ENCODE peak calls at places on chromosomes 3 and 15, in six cellular contexts. A, H, L, W, V and U are unnamed samples.

GRCh38 chr3:189137416-189137815 is 34.4 kb upstream of the TPRG1 start:
- DNase-seq in A (peak; percentile 14), H (no peak), L (no peak), W (no peak), V (no peak), U (no peak)

GRCh38 chr3:17645074-17645698 is 97.2 kb downstream of the TBC1D5 start:
- DNase-seq in A (peak; percentile 78), H (no peak), L (peak; percentile 76), W (no peak), V (no peak), U (no peak)

GRCh38 chr3:173700336-173700735 is 302.8 kb downstream of the NLGN1 start:
- DNase-seq in A (no peak), H (no peak), L (no peak), W (no peak), V (no peak), U (no peak)

GRCh38 chr15:83815506-83815905 is 161.6 kb downstream of the ADAMTSL3 start:
- DNase-seq in A (no peak), H (no peak), L (no peak), W (no peak), V (no peak), U (no peak)

GRCh38 chr3:4956743-4957142 is 22.5 kb upstream of the BHLHE40 start:
- DNase-seq in A (no peak), H (no peak), L (no peak), W (no peak), V (no peak), U (no peak)

GRCh38 chr3:136332776-136333175 is 82.6 kb downstream of the PCCB start:
- DNase-seq in A (no peak), H (no peak), L (no peak), W (no peak), V (no peak), U (no peak)

GRCh38 chr15:99409097-99409473 is 156.7 kb upstream of the MEF2A start:
- DNase-seq in A (peak; percentile 33), H (peak; percentile 65), L (peak; percentile 63), W (peak; percentile 83), V (peak; percentile 70), U (peak; percentile 81)

GRCh38 chr15:62988701-62989100 is 53.8 kb upstream of the TPM1 start:
- DNase-seq in A (no peak), H (no peak), L (no peak), W (no peak), V (no peak), U (no peak)

GRCh38 chr3:124033360-124034015 is 41.6 kb upstream of the ROPN1 start:
- DNase-seq in A (peak; percentile 52), H (no peak), L (no peak), W (peak; percentile 75), V (peak; percentile 27), U (peak; percentile 66)

GRCh38 chr3:175240928-175241327 is 381.8 kb downstream of the NAALADL2 start:
- DNase-seq in A (no peak), H (no peak), L (no peak), W (no peak), V (no peak), U (no peak)

GRCh38 chr3:17905996-17906395 is 163.6 kb upstream of the TBC1D5 start:
- DNase-seq in A (no peak), H (no peak), L (no peak), W (no peak), V (no peak), U (no peak)

GRCh38 chr3:9308298-9308990 is 54.4 kb upstream of the THUMPD3 start:
- DNase-seq in A (no peak), H (no peak), L (no peak), W (no peak), V (no peak), U (no peak)

GRCh38 chr3:100084100-100084806 is 30.0 kb downstream of the FILIP1L start:
- DNase-seq in A (no peak), H (no peak), L (no peak), W (no peak), V (no peak), U (no peak)

DNA sequence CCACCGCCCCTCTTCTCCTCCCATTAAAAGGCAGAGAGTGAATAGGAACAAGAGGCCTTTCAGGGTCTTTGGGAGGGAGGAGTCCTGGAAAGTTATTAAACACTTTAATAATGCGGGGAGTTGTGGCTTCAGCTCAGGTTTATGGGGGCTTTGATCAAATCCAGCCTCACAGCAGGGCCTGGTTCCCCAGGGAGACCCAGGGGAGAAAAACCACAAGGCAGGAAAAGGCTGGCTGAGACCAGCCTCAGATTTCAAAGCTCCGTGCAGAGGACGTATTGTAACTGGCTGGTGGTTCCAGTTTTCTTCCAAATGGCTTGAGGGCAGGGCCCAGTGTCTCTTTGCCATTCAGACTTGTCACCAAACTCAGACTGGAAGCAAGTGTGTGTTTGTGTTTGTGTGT is 242.1 kb downstream of the TLE3 start:
- DNase-seq in A (peak; percentile 60), H (no peak), L (no peak), W (peak; percentile 19), V (no peak), U (no peak)
- TF ChIP-seq CTCF in A (no peak), H (no peak), L (no peak), W (no peak), V (no peak), U (no peak)

GRCh38 chr3:150840733-150841515 is 64.3 kb downstream of the MINDY4B start:
- DNase-seq in A (no peak), H (no peak), L (no peak), W (no peak), V (no peak), U (no peak)
- H3K27me3 ChIP-seq in A (no peaks in the 10 kb centered on the region), H (no peaks in the 10 kb centered on the region), L (peaks cover 4% of the 10 kb centered on the region), W (no peaks in the 10 kb centered on the region), V (peaks cover 6% of the 10 kb centered on the region), U (no peaks in the 10 kb centered on the region)

DNA sequence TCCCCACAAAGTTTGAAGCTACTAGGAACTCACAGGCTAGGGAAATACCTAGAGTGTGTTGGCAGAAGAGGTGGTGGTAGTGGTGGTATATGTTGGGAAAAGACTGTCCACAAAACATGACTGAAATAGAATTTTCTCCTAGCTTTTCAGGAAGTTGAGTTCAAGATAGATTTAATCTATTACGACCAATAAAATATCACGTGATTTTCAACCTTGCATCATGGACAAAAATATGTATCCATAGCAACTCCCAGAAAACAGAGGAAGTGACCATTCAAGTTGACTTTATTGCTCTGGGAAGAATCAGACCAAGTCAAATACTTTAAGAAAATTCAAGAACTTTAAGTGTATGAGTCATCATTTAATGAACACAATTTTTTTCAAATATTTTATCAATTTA is 347.0 kb upstream of the ZNF385D start:
- DNase-seq in A (no peak), H (no peak), L (no peak), W (no peak), V (no peak), U (no peak)
- TF ChIP-seq CTCF in A (no peak), H (no peak), L (no peak), W (no peak), V (no peak), U (no peak)

GRCh38 chr3:154356009-154356408 is 31.7 kb upstream of the DHX36 start:
- DNase-seq in A (no peak), H (no peak), L (peak; percentile 76), W (no peak), V (no peak), U (no peak)
- H3K27me3 ChIP-seq in A (peaks cover 10% of the 10 kb centered on the region), H (no peaks in the 10 kb centered on the region), L (no peaks in the 10 kb centered on the region), W (no peaks in the 10 kb centered on the region), V (no peaks in the 10 kb centered on the region), U (no peaks in the 10 kb centered on the region)

DNA sequence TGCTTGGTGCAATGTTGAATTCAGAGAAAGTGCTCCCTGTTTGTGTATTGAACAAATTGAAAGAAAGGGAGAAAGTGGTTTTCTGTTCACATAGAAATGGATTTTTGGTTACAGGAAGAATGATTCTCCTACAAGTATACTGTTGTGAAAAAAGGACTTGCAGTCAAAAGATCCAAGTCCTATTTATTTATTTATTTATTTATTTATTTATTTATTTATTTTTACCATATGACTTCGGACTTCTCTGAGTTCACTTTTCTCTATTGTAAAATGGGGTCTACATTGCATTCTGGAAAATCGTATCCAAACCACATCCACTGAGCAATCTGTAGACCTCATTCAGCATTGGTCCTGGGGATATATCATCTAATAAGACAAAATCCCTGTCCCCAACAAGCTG is 46.1 kb downstream of the STARD5 start:
- DNase-seq in A (no peak), H (no peak), L (no peak), W (no peak), V (no peak), U (no peak)
- TF ChIP-seq CTCF in A (no peak), H (no peak), L (no peak), W (no peak), V (no peak), U (no peak)

DNA sequence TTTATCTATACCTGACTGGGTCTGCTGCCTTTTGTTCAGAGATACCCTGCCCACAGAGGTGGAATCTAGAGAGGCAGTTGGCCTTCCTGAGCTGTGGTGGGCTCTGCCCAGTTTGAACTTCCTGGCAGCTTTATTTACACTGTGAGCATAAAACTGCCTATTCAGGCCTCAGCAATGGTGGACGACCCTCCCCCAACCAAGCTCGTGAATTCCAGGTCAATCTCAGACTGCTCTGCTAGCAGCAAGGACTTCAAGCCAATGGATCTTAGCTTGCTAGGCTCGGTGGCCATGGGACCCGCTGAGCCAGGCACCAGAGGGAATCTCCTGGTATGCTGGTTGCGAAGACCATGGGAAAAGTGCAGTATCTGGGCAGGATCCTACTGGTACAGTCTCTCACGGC is 270.2 kb downstream of the CADM2 start:
- DNase-seq in A (no peak), H (no peak), L (no peak), W (no peak), V (no peak), U (no peak)
- H3K27me3 ChIP-seq in A (no peaks in the 10 kb centered on the region), H (no peaks in the 10 kb centered on the region), L (no peaks in the 10 kb centered on the region), W (no peaks in the 10 kb centered on the region), V (no peaks in the 10 kb centered on the region), U (no peaks in the 10 kb centered on the region)